ENCODE peak calls at places on chromosomes 4 and X, in ten cellular contexts. One of them, this sample, is unnamed.

GRCh38 chrX:71128166-71128833 is 9.9 kb downstream of the MED12 start:
- DNase-seq in heart left ventricle: no peak
- DNase-seq in CD8-positive, alpha-beta memory T cell: no peak
- DNase-seq in AG04450: no peak
- DNase-seq in tibial artery: no peak
- DNase-seq in upper lobe of left lung: no peak
- DNase-seq in mammary epithelial cell: no peak
- DNase-seq in right cardiac atrium: no peak
- DNase-seq in PC-3: no peak
- DNase-seq in neural progenitor cell: no peak
- DNase-seq in this sample: no peak

GRCh38 chr4:69832326-69833030 is 27.5 kb downstream of the SULT1E1 start:
- DNase-seq in heart left ventricle: no peak
- DNase-seq in CD8-positive, alpha-beta memory T cell: no peak
- DNase-seq in AG04450: no peak
- DNase-seq in tibial artery: no peak
- DNase-seq in upper lobe of left lung: no peak
- DNase-seq in mammary epithelial cell: no peak
- DNase-seq in right cardiac atrium: no peak
- DNase-seq in PC-3: no peak
- DNase-seq in neural progenitor cell: no peak
- DNase-seq in this sample: no peak

GRCh38 chr4:163598489-163598888 is 104.0 kb downstream of the TMA16 start:
- DNase-seq in heart left ventricle: no peak
- DNase-seq in CD8-positive, alpha-beta memory T cell: no peak
- DNase-seq in AG04450: no peak
- DNase-seq in tibial artery: no peak
- DNase-seq in upper lobe of left lung: no peak
- DNase-seq in mammary epithelial cell: no peak
- DNase-seq in right cardiac atrium: no peak
- DNase-seq in PC-3: no peak
- DNase-seq in neural progenitor cell: no peak
- DNase-seq in this sample: no peak

GRCh38 chr4:27123050-27123768 is 262.6 kb downstream of the STIM2 start:
- DNase-seq in heart left ventricle: no peak
- DNase-seq in CD8-positive, alpha-beta memory T cell: no peak
- DNase-seq in AG04450: no peak
- DNase-seq in tibial artery: peak
- DNase-seq in upper lobe of left lung: no peak
- DNase-seq in mammary epithelial cell: peak
- DNase-seq in right cardiac atrium: no peak
- DNase-seq in PC-3: peak
- DNase-seq in neural progenitor cell: peak
- DNase-seq in this sample: no peak

GRCh38 chr4:71417150-71417549 is 78.3 kb downstream of the SLC4A4 start:
- DNase-seq in heart left ventricle: no peak
- DNase-seq in CD8-positive, alpha-beta memory T cell: no peak
- DNase-seq in AG04450: no peak
- DNase-seq in tibial artery: no peak
- DNase-seq in upper lobe of left lung: no peak
- DNase-seq in mammary epithelial cell: no peak
- DNase-seq in right cardiac atrium: no peak
- DNase-seq in PC-3: no peak
- DNase-seq in neural progenitor cell: no peak
- DNase-seq in this sample: no peak

GRCh38 chr4:88195666-88196365 is 37.4 kb upstream of the ABCG2 start:
- DNase-seq in heart left ventricle: no peak
- DNase-seq in CD8-positive, alpha-beta memory T cell: no peak
- DNase-seq in AG04450: no peak
- DNase-seq in tibial artery: no peak
- DNase-seq in upper lobe of left lung: no peak
- DNase-seq in mammary epithelial cell: no peak
- DNase-seq in right cardiac atrium: no peak
- DNase-seq in PC-3: peak
- DNase-seq in neural progenitor cell: peak
- DNase-seq in this sample: no peak

GRCh38 chr4:89114100-89114499 is 2.8 kb downstream of the TIGD2 start:
- DNase-seq in heart left ventricle: no peak
- DNase-seq in CD8-positive, alpha-beta memory T cell: no peak
- DNase-seq in AG04450: no peak
- DNase-seq in tibial artery: no peak
- DNase-seq in upper lobe of left lung: no peak
- DNase-seq in mammary epithelial cell: no peak
- DNase-seq in right cardiac atrium: no peak
- DNase-seq in PC-3: no peak
- DNase-seq in neural progenitor cell: no peak
- DNase-seq in this sample: no peak

GRCh38 chr4:133694416-133694815 is 507.2 kb downstream of the PABPC4L start:
- DNase-seq in heart left ventricle: no peak
- DNase-seq in CD8-positive, alpha-beta memory T cell: no peak
- DNase-seq in AG04450: no peak
- DNase-seq in tibial artery: no peak
- DNase-seq in upper lobe of left lung: no peak
- DNase-seq in mammary epithelial cell: no peak
- DNase-seq in right cardiac atrium: no peak
- DNase-seq in PC-3: no peak
- DNase-seq in neural progenitor cell: no peak
- DNase-seq in this sample: no peak

GRCh38 chr4:103934178-103934789 is 214.5 kb upstream of the TACR3 start:
- DNase-seq in heart left ventricle: no peak
- DNase-seq in CD8-positive, alpha-beta memory T cell: no peak
- DNase-seq in AG04450: peak
- DNase-seq in tibial artery: no peak
- DNase-seq in upper lobe of left lung: no peak
- DNase-seq in mammary epithelial cell: peak
- DNase-seq in right cardiac atrium: no peak
- DNase-seq in PC-3: peak
- DNase-seq in neural progenitor cell: peak
- DNase-seq in this sample: no peak

GRCh38 chr4:181168406-181168805 is 1074.8 kb upstream of the TENM3 start:
- DNase-seq in heart left ventricle: no peak
- DNase-seq in CD8-positive, alpha-beta memory T cell: no peak
- DNase-seq in AG04450: no peak
- DNase-seq in tibial artery: no peak
- DNase-seq in upper lobe of left lung: no peak
- DNase-seq in mammary epithelial cell: no peak
- DNase-seq in right cardiac atrium: no peak
- DNase-seq in PC-3: no peak
- DNase-seq in neural progenitor cell: no peak
- DNase-seq in this sample: no peak
- H3K27ac ChIP-seq in heart left ventricle: no peak
- H3K27ac ChIP-seq in CD8-positive, alpha-beta memory T cell: no peak
- H3K27ac ChIP-seq in AG04450: no peak
- H3K27ac ChIP-seq in tibial artery: no peak
- H3K27ac ChIP-seq in upper lobe of left lung: no peak
- H3K27ac ChIP-seq in mammary epithelial cell: no peak
- H3K27ac ChIP-seq in right cardiac atrium: no peak
- H3K27ac ChIP-seq in PC-3: no peak
- H3K27ac ChIP-seq in neural progenitor cell: no peak
- H3K27ac ChIP-seq in this sample: no peak

DNA sequence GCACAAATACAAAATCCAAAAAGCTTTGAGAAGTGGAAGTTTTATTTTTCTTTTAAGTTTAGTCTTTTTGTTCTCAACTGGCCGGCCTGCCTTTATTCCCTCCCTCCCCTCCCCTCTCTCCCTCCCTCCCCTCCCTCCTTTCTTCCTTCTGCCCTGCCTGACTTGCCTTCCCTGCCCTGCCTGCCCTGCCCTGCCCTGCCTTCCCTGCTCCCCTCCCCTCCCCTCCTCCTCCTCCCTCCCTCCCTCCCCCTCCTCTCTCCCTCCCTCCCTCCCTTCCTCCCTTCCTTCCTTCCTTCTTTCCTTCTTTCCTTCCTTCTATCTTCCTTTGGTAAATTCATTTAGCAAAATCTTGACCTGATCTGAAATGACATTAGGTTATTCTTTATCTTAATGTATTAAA is 69.8 kb upstream of the LIMCH1 start:
- DNase-seq in heart left ventricle: no peak
- DNase-seq in CD8-positive, alpha-beta memory T cell: no peak
- DNase-seq in AG04450: no peak
- DNase-seq in tibial artery: no peak
- DNase-seq in upper lobe of left lung: no peak
- DNase-seq in mammary epithelial cell: no peak
- DNase-seq in right cardiac atrium: no peak
- DNase-seq in PC-3: no peak
- DNase-seq in neural progenitor cell: no peak
- DNase-seq in this sample: no peak
- H3K27ac ChIP-seq in heart left ventricle: no peak
- H3K27ac ChIP-seq in CD8-positive, alpha-beta memory T cell: no peak
- H3K27ac ChIP-seq in AG04450: no peak
- H3K27ac ChIP-seq in tibial artery: no peak
- H3K27ac ChIP-seq in upper lobe of left lung: no peak
- H3K27ac ChIP-seq in mammary epithelial cell: no peak
- H3K27ac ChIP-seq in right cardiac atrium: no peak
- H3K27ac ChIP-seq in PC-3: no peak
- H3K27ac ChIP-seq in neural progenitor cell: no peak
- H3K27ac ChIP-seq in this sample: no peak

GRCh38 chr4:3331511-3332394 is 38.9 kb downstream of the RGS12 start:
- DNase-seq in heart left ventricle: no peak
- DNase-seq in CD8-positive, alpha-beta memory T cell: no peak
- DNase-seq in AG04450: no peak
- DNase-seq in tibial artery: no peak
- DNase-seq in upper lobe of left lung: peak
- DNase-seq in mammary epithelial cell: no peak
- DNase-seq in right cardiac atrium: peak
- DNase-seq in PC-3: no peak
- DNase-seq in neural progenitor cell: no peak
- DNase-seq in this sample: no peak
- H3K27ac ChIP-seq in heart left ventricle: peak
- H3K27ac ChIP-seq in CD8-positive, alpha-beta memory T cell: no peak
- H3K27ac ChIP-seq in AG04450: no peak
- H3K27ac ChIP-seq in tibial artery: no peak
- H3K27ac ChIP-seq in upper lobe of left lung: peak
- H3K27ac ChIP-seq in mammary epithelial cell: no peak
- H3K27ac ChIP-seq in right cardiac atrium: peak
- H3K27ac ChIP-seq in PC-3: no peak
- H3K27ac ChIP-seq in neural progenitor cell: no peak
- H3K27ac ChIP-seq in this sample: no peak

DNA sequence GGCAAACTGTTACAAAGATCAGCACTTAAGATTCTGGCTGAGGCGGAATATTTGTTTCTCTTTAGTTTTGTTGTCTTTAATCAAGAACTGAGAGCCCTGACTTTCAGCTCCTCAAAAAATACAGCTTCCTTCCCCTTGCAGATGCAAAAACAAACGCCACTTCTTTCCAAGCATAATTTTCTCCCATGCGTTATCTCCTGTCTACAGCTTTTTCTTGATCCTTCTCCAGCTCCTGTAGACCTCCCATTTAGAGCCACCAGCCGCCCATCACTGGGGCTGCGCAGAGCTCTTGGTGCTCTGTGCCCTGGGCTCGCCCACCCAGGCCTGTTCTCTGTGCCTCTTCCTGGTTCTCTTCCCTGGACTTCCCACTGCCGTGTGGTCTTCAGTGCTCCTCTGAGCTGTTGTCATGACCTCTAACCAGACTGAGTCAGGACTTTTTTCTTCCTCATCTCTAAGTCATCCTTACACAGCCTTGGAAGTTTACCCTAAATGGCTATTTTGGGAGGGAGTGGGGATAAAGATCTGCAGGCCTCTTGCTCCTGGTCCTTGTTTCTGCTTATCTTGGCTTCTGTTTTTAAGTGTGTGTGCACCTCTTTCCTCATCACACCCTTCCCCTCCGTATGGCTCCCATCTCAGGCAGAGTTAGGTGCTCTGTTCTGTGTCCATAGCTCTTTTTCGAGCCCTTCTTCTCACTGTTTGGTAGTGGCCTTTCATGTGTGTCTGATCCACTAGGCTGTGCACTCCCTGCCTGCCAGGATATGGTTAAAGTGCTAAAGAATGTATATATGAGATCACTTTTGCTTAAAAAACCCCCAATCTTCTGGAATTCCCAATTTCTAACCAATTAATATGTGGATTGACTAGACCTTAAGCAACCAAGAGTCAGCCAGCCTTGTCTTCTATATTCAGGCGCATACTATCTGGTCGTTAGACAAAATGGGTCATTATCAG is 122.5 kb downstream of the PTTG2 start:
- DNase-seq in heart left ventricle: no peak
- DNase-seq in CD8-positive, alpha-beta memory T cell: no peak
- DNase-seq in AG04450: peak
- DNase-seq in tibial artery: no peak
- DNase-seq in upper lobe of left lung: no peak
- DNase-seq in mammary epithelial cell: no peak
- DNase-seq in right cardiac atrium: no peak
- DNase-seq in PC-3: peak
- DNase-seq in neural progenitor cell: no peak
- DNase-seq in this sample: no peak
- H3K27ac ChIP-seq in heart left ventricle: peak
- H3K27ac ChIP-seq in CD8-positive, alpha-beta memory T cell: no peak
- H3K27ac ChIP-seq in AG04450: peak
- H3K27ac ChIP-seq in tibial artery: peak
- H3K27ac ChIP-seq in upper lobe of left lung: peak
- H3K27ac ChIP-seq in mammary epithelial cell: no peak
- H3K27ac ChIP-seq in right cardiac atrium: no peak
- H3K27ac ChIP-seq in PC-3: peak
- H3K27ac ChIP-seq in neural progenitor cell: no peak
- H3K27ac ChIP-seq in this sample: no peak

DNA sequence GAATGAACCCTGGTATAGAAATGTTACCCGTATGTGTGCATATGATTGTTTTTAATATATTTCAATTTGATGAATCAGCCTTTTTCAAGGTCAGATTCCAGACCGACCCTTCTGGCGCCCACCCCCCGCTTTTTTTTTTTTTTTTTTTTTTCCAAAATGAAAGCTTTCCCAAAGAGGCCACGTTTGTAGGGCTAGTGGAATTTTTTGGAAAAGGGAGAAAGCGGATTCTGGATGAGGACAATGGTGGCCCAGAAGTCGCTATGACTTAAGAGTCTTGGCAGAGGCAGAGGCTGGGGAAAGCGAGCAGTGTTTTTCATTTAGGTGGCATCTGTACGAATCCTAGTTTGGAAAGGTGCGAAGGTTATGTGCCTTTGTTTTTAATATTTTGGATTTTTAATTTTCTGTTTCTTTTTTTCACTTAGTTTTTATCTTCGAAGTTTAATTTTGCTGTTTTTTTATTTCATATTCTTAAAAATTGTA is 14.6 kb downstream of the NDUFB11 start:
- DNase-seq in heart left ventricle: no peak
- DNase-seq in CD8-positive, alpha-beta memory T cell: no peak
- DNase-seq in AG04450: no peak
- DNase-seq in tibial artery: no peak
- DNase-seq in upper lobe of left lung: no peak
- DNase-seq in mammary epithelial cell: no peak
- DNase-seq in right cardiac atrium: no peak
- DNase-seq in PC-3: no peak
- DNase-seq in neural progenitor cell: no peak
- DNase-seq in this sample: no peak
- H3K27ac ChIP-seq in heart left ventricle: peak
- H3K27ac ChIP-seq in CD8-positive, alpha-beta memory T cell: no peak
- H3K27ac ChIP-seq in AG04450: no peak
- H3K27ac ChIP-seq in tibial artery: peak
- H3K27ac ChIP-seq in upper lobe of left lung: peak
- H3K27ac ChIP-seq in mammary epithelial cell: no peak
- H3K27ac ChIP-seq in right cardiac atrium: no peak
- H3K27ac ChIP-seq in PC-3: no peak
- H3K27ac ChIP-seq in neural progenitor cell: no peak
- H3K27ac ChIP-seq in this sample: peak